ENCODE peak calls at places on chromosomes 3 and 15, in four cellular contexts. Z, G, M and R are unnamed samples.

GRCh38 chr3:127304121-127304744 is 16.4 kb upstream of the PRR20G start:
- DNase-seq in Z (no peak), G (no peak), M (no peak), R (no peak)

GRCh38 chr3:120424506-120424905 is 26.3 kb downstream of the FSTL1 start:
- DNase-seq in Z (no peak), G (no peak), M (no peak), R (no peak)

GRCh38 chr3:18401298-18401961 is 23.7 kb downstream of the SATB1 start:
- DNase-seq in Z (no peak), G (no peak), M (no peak), R (no peak)

GRCh38 chr3:31448035-31448881 is 84.5 kb upstream of the STT3B start:
- DNase-seq in Z (peak), G (no peak), M (no peak), R (no peak)

GRCh38 chr15:78149805-78150751 is 916 bp downstream of the IDH3A start:
- DNase-seq in Z (no peak), G (no peak), M (no peak), R (no peak)

GRCh38 chr15:56821721-56822425 is 88.6 kb upstream of the ZNF280D start:
- DNase-seq in Z (peak), G (no peak), M (peak), R (no peak)

GRCh38 chr15:82159922-82160321 is 102.6 kb downstream of the EFL1 start:
- DNase-seq in Z (no peak), G (no peak), M (peak), R (no peak)

GRCh38 chr3:172138792-172139507 is 99.6 kb downstream of the FNDC3B start:
- DNase-seq in Z (no peak), G (no peak), M (no peak), R (no peak)

GRCh38 chr3:126548556-126549466 is 9.9 kb downstream of the C3orf22 start:
- DNase-seq in Z (peak), G (peak), M (no peak), R (no peak)

GRCh38 chr3:135965506-135966348 is at the start of gene PPP2R3A:
- DNase-seq in Z (peak), G (peak), M (peak), R (peak)

GRCh38 chr3:32175607-32176197 is 62.8 kb upstream of the CMTM8 start:
- DNase-seq in Z (peak), G (peak), M (peak), R (no peak)

GRCh38 chr3:71725279-71725991 is at the start of gene EIF4E3:
- DNase-seq in Z (peak), G (peak), M (no peak), R (no peak)

GRCh38 chr15:28001641-28002040 is 97.5 kb downstream of the OCA2 start:
- DNase-seq in Z (no peak), G (no peak), M (no peak), R (peak)

GRCh38 chr3:170144437-170144843 is 37.1 kb downstream of the PHC3 start:
- DNase-seq in Z (no peak), G (no peak), M (no peak), R (no peak)

GRCh38 chr3:121894191-121894990 is at the start of gene SLC15A2:
- DNase-seq in Z (no peak), G (no peak), M (no peak), R (no peak)

GRCh38 chr3:114442251-114442650 is 148.4 kb downstream of the TIGIT start:
- DNase-seq in Z (no peak), G (no peak), M (peak), R (no peak)

GRCh38 chr3:194111336-194111735 is 24.6 kb upstream of the HES1 start:
- DNase-seq in Z (no peak), G (no peak), M (no peak), R (no peak)

GRCh38 chr15:70308011-70308761 is 210.5 kb upstream of the TLE3 start:
- DNase-seq in Z (no peak), G (no peak), M (no peak), R (no peak)

GRCh38 chr15:101459579-101460300 is 29.8 kb downstream of the PCSK6 start:
- DNase-seq in Z (no peak), G (no peak), M (no peak), R (no peak)

GRCh38 chr15:41238100-41238499 is 7.0 kb downstream of the CHP1 start:
- DNase-seq in Z (no peak), G (no peak), M (no peak), R (no peak)

GRCh38 chr3:48898383-48899234 is at the start of gene SLC25A20:
- DNase-seq in Z (peak), G (peak), M (peak), R (peak)

GRCh38 chr3:52513281-52513680 is 18.1 kb downstream of the STAB1 start:
- DNase-seq in Z (no peak), G (no peak), M (no peak), R (no peak)

GRCh38 chr15:68719051-68719450 is 101.6 kb downstream of the ANP32A start:
- DNase-seq in Z (no peak), G (no peak), M (no peak), R (no peak)

GRCh38 chr3:182618085-182618732 is 175.1 kb upstream of the ATP11B start:
- DNase-seq in Z (no peak), G (no peak), M (no peak), R (no peak)

GRCh38 chr15:80703965-80704364 is 8.9 kb downstream of the ABHD17C start:
- DNase-seq in Z (no peak), G (no peak), M (no peak), R (no peak)

GRCh38 chr15:45448066-45448510 is 69.7 kb upstream of the GATM start:
- DNase-seq in Z (no peak), G (no peak), M (no peak), R (no peak)

GRCh38 chr15:61079529-61079928 is 149.6 kb downstream of the RORA start:
- DNase-seq in Z (no peak), G (no peak), M (no peak), R (no peak)

GRCh38 chr3:39644176-39644575 is 165.2 kb upstream of the MYRIP start:
- DNase-seq in Z (no peak), G (no peak), M (no peak), R (no peak)

GRCh38 chr15:57017024-57017423 is 98.6 kb downstream of the TCF12 start:
- DNase-seq in Z (no peak), G (no peak), M (no peak), R (no peak)

GRCh38 chr3:58041826-58042324 is 33.7 kb downstream of the FLNB start:
- DNase-seq in Z (no peak), G (no peak), M (no peak), R (no peak)

GRCh38 chr15:26097216-26097615 is 234.1 kb upstream of the ATP10A start:
- DNase-seq in Z (no peak), G (no peak), M (no peak), R (no peak)

GRCh38 chr3:90024986-90025385 is 917.6 kb downstream of the EPHA3 start:
- DNase-seq in Z (no peak), G (no peak), M (no peak), R (no peak)

GRCh38 chr15:83843511-83843910 is 189.6 kb downstream of the ADAMTSL3 start:
- DNase-seq in Z (no peak), G (no peak), M (no peak), R (no peak)

GRCh38 chr3:50444213-50444612 is 59.2 kb downstream of the CACNA2D2 start:
- DNase-seq in Z (no peak), G (no peak), M (no peak), R (no peak)

GRCh38 chr15:90860942-90861675 is 7.3 kb upstream of the FURIN start:
- DNase-seq in Z (no peak), G (no peak), M (no peak), R (no peak)

GRCh38 chr15:77569647-77570186 is 63.0 kb downstream of the LINGO1 start:
- DNase-seq in Z (no peak), G (no peak), M (no peak), R (no peak)

GRCh38 chr3:68666409-68667193 is 265.7 kb downstream of the TAFA4 start:
- DNase-seq in Z (no peak), G (no peak), M (no peak), R (no peak)